ENCODE peak calls at places on chromosome 4, in eight cellular contexts. One of them, this sample, is unnamed.

GRCh38 chr4:90113881-90114457 is 13.2 kb upstream of the CCSER1 start:
- DNase-seq in heart left ventricle: no peak
- DNase-seq in AG10803: no peak
- DNase-seq in GM20000: no peak
- DNase-seq in progenitor cell of endocrine pancreas: no peak
- DNase-seq in hepatocyte: no peak
- DNase-seq in fibroblast of lung: peak; percentile 2
- DNase-seq in heart right ventricle: no peak
- DNase-seq in this sample: no peak

GRCh38 chr4:71941001-71941400 is 90.8 kb upstream of the NPFFR2 start:
- DNase-seq in heart left ventricle: no peak
- DNase-seq in AG10803: peak; percentile 17
- DNase-seq in GM20000: peak; percentile 8
- DNase-seq in progenitor cell of endocrine pancreas: no peak
- DNase-seq in hepatocyte: peak; percentile 52
- DNase-seq in fibroblast of lung: peak; percentile 19
- DNase-seq in heart right ventricle: no peak
- DNase-seq in this sample: peak; percentile 11

GRCh38 chr4:158970786-158971185 is 132.1 kb upstream of the RAPGEF2 start:
- DNase-seq in heart left ventricle: no peak
- DNase-seq in AG10803: no peak
- DNase-seq in GM20000: no peak
- DNase-seq in progenitor cell of endocrine pancreas: no peak
- DNase-seq in hepatocyte: no peak
- DNase-seq in fibroblast of lung: peak; percentile 39
- DNase-seq in heart right ventricle: no peak
- DNase-seq in this sample: no peak

GRCh38 chr4:145207934-145208333 is 27.5 kb upstream of the OTUD4 start:
- DNase-seq in heart left ventricle: no peak
- DNase-seq in AG10803: no peak
- DNase-seq in GM20000: no peak
- DNase-seq in progenitor cell of endocrine pancreas: no peak
- DNase-seq in hepatocyte: no peak
- DNase-seq in fibroblast of lung: no peak
- DNase-seq in heart right ventricle: no peak
- DNase-seq in this sample: no peak

GRCh38 chr4:165379662-165380061 is 854 bp downstream of the CPE start:
- DNase-seq in heart left ventricle: no peak
- DNase-seq in AG10803: no peak
- DNase-seq in GM20000: no peak
- DNase-seq in progenitor cell of endocrine pancreas: no peak
- DNase-seq in hepatocyte: peak; percentile 46
- DNase-seq in fibroblast of lung: peak; percentile 44
- DNase-seq in heart right ventricle: peak; percentile 23
- DNase-seq in this sample: no peak

GRCh38 chr4:158728256-158728655 is 5.1 kb upstream of the PPID start:
- DNase-seq in heart left ventricle: no peak
- DNase-seq in AG10803: no peak
- DNase-seq in GM20000: no peak
- DNase-seq in progenitor cell of endocrine pancreas: no peak
- DNase-seq in hepatocyte: no peak
- DNase-seq in fibroblast of lung: no peak
- DNase-seq in heart right ventricle: no peak
- DNase-seq in this sample: no peak

GRCh38 chr4:140238353-140239041 is 84.5 kb upstream of the MAML3 start:
- DNase-seq in heart left ventricle: peak; percentile 91
- DNase-seq in AG10803: peak; percentile 91
- DNase-seq in GM20000: no peak
- DNase-seq in progenitor cell of endocrine pancreas: no peak
- DNase-seq in hepatocyte: peak; percentile 67
- DNase-seq in fibroblast of lung: peak; percentile 85
- DNase-seq in heart right ventricle: peak; percentile 87
- DNase-seq in this sample: no peak

GRCh38 chr4:5746829-5747745 is 36.1 kb downstream of the EVC start:
- DNase-seq in heart left ventricle: no peak
- DNase-seq in AG10803: peak; percentile 48
- DNase-seq in GM20000: no peak
- DNase-seq in progenitor cell of endocrine pancreas: no peak
- DNase-seq in hepatocyte: no peak
- DNase-seq in fibroblast of lung: peak; percentile 72
- DNase-seq in heart right ventricle: no peak
- DNase-seq in this sample: no peak

GRCh38 chr4:145888393-145888792 is 50.2 kb downstream of the ZNF827 start:
- DNase-seq in heart left ventricle: no peak
- DNase-seq in AG10803: no peak
- DNase-seq in GM20000: no peak
- DNase-seq in progenitor cell of endocrine pancreas: no peak
- DNase-seq in hepatocyte: no peak
- DNase-seq in fibroblast of lung: no peak
- DNase-seq in heart right ventricle: no peak
- DNase-seq in this sample: no peak

GRCh38 chr4:153988446-153988845 is 199.6 kb upstream of the SFRP2 start:
- DNase-seq in heart left ventricle: no peak
- DNase-seq in AG10803: peak; percentile 89
- DNase-seq in GM20000: no peak
- DNase-seq in progenitor cell of endocrine pancreas: no peak
- DNase-seq in hepatocyte: no peak
- DNase-seq in fibroblast of lung: peak; percentile 61
- DNase-seq in heart right ventricle: no peak
- DNase-seq in this sample: no peak

GRCh38 chr4:140691369-140691768 is 64.8 kb downstream of the TBC1D9 start:
- DNase-seq in heart left ventricle: no peak
- DNase-seq in AG10803: peak; percentile 61
- DNase-seq in GM20000: no peak
- DNase-seq in progenitor cell of endocrine pancreas: no peak
- DNase-seq in hepatocyte: no peak
- DNase-seq in fibroblast of lung: peak; percentile 30
- DNase-seq in heart right ventricle: no peak
- DNase-seq in this sample: no peak

GRCh38 chr4:185015108-185015507 is 3.2 kb upstream of the HELT start:
- DNase-seq in heart left ventricle: no peak
- DNase-seq in AG10803: no peak
- DNase-seq in GM20000: no peak
- DNase-seq in progenitor cell of endocrine pancreas: no peak
- DNase-seq in hepatocyte: no peak
- DNase-seq in fibroblast of lung: no peak
- DNase-seq in heart right ventricle: no peak
- DNase-seq in this sample: no peak
- TF ChIP-seq CTCF in heart left ventricle: no peak
- TF ChIP-seq CTCF in AG10803: no peak
- TF ChIP-seq CTCF in GM20000: no peak
- TF ChIP-seq CTCF in progenitor cell of endocrine pancreas: no peak
- TF ChIP-seq CTCF in hepatocyte: peak; percentile 3
- TF ChIP-seq CTCF in fibroblast of lung: no peak
- TF ChIP-seq CTCF in heart right ventricle: no peak
- TF ChIP-seq CTCF in this sample: no peak

DNA sequence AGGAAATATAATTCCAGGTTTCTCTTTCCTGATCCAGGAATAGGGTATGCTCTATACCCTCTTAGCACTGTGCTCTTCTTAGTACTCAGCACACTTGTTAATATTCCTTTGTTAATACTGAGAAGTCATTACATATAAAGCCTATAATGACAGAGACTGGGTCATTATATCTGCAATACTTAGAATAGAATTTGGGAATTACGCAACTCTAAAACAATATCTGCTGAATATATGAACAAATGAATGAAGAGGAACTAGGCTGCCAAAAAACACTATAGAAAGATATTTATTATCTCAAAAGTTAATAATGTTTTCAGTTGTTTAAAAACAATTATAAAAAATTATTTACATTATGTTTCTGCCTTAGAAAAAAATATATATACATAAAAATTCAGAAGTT is 36.4 kb upstream of the ANKRD50 start:
- DNase-seq in heart left ventricle: no peak
- DNase-seq in AG10803: no peak
- DNase-seq in GM20000: no peak
- DNase-seq in progenitor cell of endocrine pancreas: no peak
- DNase-seq in hepatocyte: no peak
- DNase-seq in fibroblast of lung: no peak
- DNase-seq in heart right ventricle: no peak
- DNase-seq in this sample: no peak
- TF ChIP-seq CTCF in heart left ventricle: no peak
- TF ChIP-seq CTCF in AG10803: no peak
- TF ChIP-seq CTCF in GM20000: no peak
- TF ChIP-seq CTCF in progenitor cell of endocrine pancreas: no peak
- TF ChIP-seq CTCF in hepatocyte: no peak
- TF ChIP-seq CTCF in fibroblast of lung: no peak
- TF ChIP-seq CTCF in heart right ventricle: no peak
- TF ChIP-seq CTCF in this sample: no peak

GRCh38 chr4:40292313-40292759 is 42.8 kb upstream of the CHRNA9 start:
- DNase-seq in heart left ventricle: no peak
- DNase-seq in AG10803: peak; percentile 26
- DNase-seq in GM20000: no peak
- DNase-seq in progenitor cell of endocrine pancreas: no peak
- DNase-seq in hepatocyte: peak; percentile 22
- DNase-seq in fibroblast of lung: peak; percentile 17
- DNase-seq in heart right ventricle: no peak
- DNase-seq in this sample: no peak

GRCh38 chr4:40294339-40294738 is 40.8 kb upstream of the CHRNA9 start:
- DNase-seq in heart left ventricle: no peak
- DNase-seq in AG10803: no peak
- DNase-seq in GM20000: no peak
- DNase-seq in progenitor cell of endocrine pancreas: no peak
- DNase-seq in hepatocyte: no peak
- DNase-seq in fibroblast of lung: no peak
- DNase-seq in heart right ventricle: no peak
- DNase-seq in this sample: no peak

GRCh38 chr4:40283968-40284367 is 51.2 kb upstream of the CHRNA9 start:
- DNase-seq in heart left ventricle: no peak
- DNase-seq in AG10803: peak; percentile 31
- DNase-seq in GM20000: peak; percentile 25
- DNase-seq in progenitor cell of endocrine pancreas: no peak
- DNase-seq in hepatocyte: no peak
- DNase-seq in fibroblast of lung: peak; percentile 92
- DNase-seq in heart right ventricle: no peak
- DNase-seq in this sample: no peak

GRCh38 chr4:40288547-40288946 is 46.6 kb upstream of the CHRNA9 start:
- DNase-seq in heart left ventricle: no peak
- DNase-seq in AG10803: no peak
- DNase-seq in GM20000: no peak
- DNase-seq in progenitor cell of endocrine pancreas: no peak
- DNase-seq in hepatocyte: no peak
- DNase-seq in fibroblast of lung: no peak
- DNase-seq in heart right ventricle: no peak
- DNase-seq in this sample: no peak

DNA sequence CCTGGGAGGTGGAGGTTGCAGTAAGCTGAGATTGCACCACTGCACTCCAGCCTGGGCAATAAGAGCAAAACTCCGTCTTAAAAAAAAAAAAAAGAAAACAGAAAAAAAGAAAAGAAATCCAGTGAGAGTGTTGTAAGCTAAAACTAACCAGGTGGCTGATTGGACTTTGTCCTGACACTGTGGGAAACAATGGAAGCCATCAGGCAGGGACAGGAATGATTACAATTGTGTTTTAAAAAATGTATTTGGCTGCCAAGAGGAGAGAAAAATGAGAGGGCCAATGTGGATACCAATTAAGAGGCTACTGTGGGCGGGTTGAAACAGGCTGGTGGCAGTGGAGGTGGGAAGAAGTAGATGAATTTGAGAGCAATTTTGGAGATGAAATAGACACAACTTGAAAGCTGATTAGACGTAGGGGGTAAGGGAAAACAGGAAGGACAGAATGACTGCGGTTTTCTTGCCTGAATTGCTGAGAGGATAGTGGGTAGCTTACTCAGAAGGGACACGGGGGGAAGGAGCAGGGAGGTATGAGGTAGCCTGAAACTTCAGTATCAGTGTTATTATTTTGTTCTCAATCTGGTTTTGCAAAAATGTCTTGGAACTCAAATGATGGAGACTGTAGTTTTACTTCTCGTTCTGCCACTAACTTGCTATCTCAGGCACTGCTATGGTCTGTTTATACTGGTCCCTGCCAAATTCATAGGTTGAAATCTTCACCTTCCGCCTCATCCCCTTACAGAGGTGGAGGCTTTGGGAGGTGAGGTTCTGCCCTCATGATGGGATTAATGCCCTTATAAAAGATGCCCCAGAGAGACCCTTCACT is 45.6 kb upstream of the CHRNA9 start:
- DNase-seq in heart left ventricle: no peak
- DNase-seq in AG10803: no peak
- DNase-seq in GM20000: no peak
- DNase-seq in progenitor cell of endocrine pancreas: no peak
- DNase-seq in hepatocyte: no peak
- DNase-seq in fibroblast of lung: peak; percentile 48
- DNase-seq in heart right ventricle: no peak
- DNase-seq in this sample: no peak
- TF ChIP-seq CTCF in heart left ventricle: no peak
- TF ChIP-seq CTCF in AG10803: no peak
- TF ChIP-seq CTCF in GM20000: no peak
- TF ChIP-seq CTCF in progenitor cell of endocrine pancreas: no peak
- TF ChIP-seq CTCF in hepatocyte: no peak
- TF ChIP-seq CTCF in fibroblast of lung: no peak
- TF ChIP-seq CTCF in heart right ventricle: no peak
- TF ChIP-seq CTCF in this sample: no peak

DNA sequence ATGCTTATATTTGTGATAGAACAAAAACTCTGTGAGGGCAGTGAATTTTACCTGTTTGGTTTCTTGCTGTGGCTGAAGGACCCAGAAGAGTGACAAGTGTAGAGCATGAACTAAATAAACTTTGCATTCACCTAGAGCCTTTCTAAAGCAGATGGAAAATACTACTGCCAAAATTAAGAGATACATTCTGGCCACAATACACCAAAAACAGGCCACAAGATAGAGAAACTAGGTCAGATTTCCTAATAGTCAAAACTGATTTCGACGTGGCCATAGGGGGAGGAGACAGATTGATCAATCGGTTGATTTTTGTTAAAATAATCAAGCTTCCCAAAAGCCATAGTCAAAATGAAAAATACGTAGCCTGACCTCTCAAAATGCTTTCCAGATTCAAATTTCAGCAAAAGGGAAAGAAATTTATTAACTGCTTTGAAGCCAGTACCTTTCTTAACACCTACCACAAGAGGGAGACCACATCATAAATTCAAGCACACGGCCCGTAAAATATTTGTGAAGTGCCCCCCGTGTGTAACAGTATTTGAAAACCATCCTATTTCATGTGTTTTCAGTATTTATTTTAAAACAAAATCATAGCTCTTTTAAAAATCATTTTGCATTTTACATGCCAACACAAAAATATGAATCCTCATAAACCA is 132.4 kb downstream of the CORIN start:
- DNase-seq in heart left ventricle: no peak
- DNase-seq in AG10803: peak; percentile 9
- DNase-seq in GM20000: peak; percentile 8
- DNase-seq in progenitor cell of endocrine pancreas: no peak
- DNase-seq in hepatocyte: peak; percentile 20
- DNase-seq in fibroblast of lung: peak; percentile 15
- DNase-seq in heart right ventricle: no peak
- DNase-seq in this sample: peak; percentile 23
- TF ChIP-seq CTCF in heart left ventricle: peak; percentile 47
- TF ChIP-seq CTCF in AG10803: peak; percentile 42
- TF ChIP-seq CTCF in GM20000: no peak
- TF ChIP-seq CTCF in progenitor cell of endocrine pancreas: peak; percentile 67
- TF ChIP-seq CTCF in hepatocyte: peak; percentile 46
- TF ChIP-seq CTCF in fibroblast of lung: peak; percentile 21
- TF ChIP-seq CTCF in heart right ventricle: peak; percentile 44
- TF ChIP-seq CTCF in this sample: peak; percentile 51

GRCh38 chr4:139015948-139016451 is 419 bp downstream of the NOCT start:
- DNase-seq in heart left ventricle: peak; percentile 73
- DNase-seq in AG10803: peak; percentile 21
- DNase-seq in GM20000: peak; percentile 69
- DNase-seq in progenitor cell of endocrine pancreas: no peak
- DNase-seq in hepatocyte: peak; percentile 67
- DNase-seq in fibroblast of lung: peak; percentile 23
- DNase-seq in heart right ventricle: peak; percentile 17
- DNase-seq in this sample: peak; percentile 65
- TF ChIP-seq CTCF in heart left ventricle: peak; percentile 0
- TF ChIP-seq CTCF in AG10803: no peak
- TF ChIP-seq CTCF in GM20000: no peak
- TF ChIP-seq CTCF in progenitor cell of endocrine pancreas: no peak
- TF ChIP-seq CTCF in hepatocyte: no peak
- TF ChIP-seq CTCF in fibroblast of lung: no peak
- TF ChIP-seq CTCF in heart right ventricle: no peak
- TF ChIP-seq CTCF in this sample: no peak

This sample was measured in GM13977.